ENCODE peak calls at places on chromosomes 16 and 17, in four cellular contexts. P, E, X and C are unnamed samples.

GRCh38 chr16:10121496-10121895 is 60.7 kb downstream of the GRIN2A start:
- DNase-seq in P (no peak), E (no peak), X (no peak), C (no peak)

GRCh38 chr17:77449373-77449907 is 308.7 kb downstream of the SEC14L1 start:
- DNase-seq in P (no peak), E (no peak), X (no peak), C (no peak)

GRCh38 chr16:82395212-82395611 is 225.2 kb upstream of the MPHOSPH6 start:
- DNase-seq in P (no peak), E (no peak), X (no peak), C (no peak)

GRCh38 chr17:1627219-1627986 is 1.2 kb downstream of the SLC43A2 start:
- DNase-seq in P (no peak), E (peak; percentile 52), X (no peak), C (no peak)

GRCh38 chr16:57532251-57532625 is 4.1 kb downstream of the CCDC102A start:
- DNase-seq in P (no peak), E (peak; percentile 27), X (no peak), C (peak; percentile 4)

GRCh38 chr16:13939821-13940220 is 19.9 kb downstream of the ERCC4 start:
- DNase-seq in P (no peak), E (no peak), X (no peak), C (no peak)

GRCh38 chr16:67238806-67239470 is 8.3 kb downstream of the FHOD1 start:
- DNase-seq in P (no peak), E (no peak), X (no peak), C (no peak)

GRCh38 chr16:17273142-17273561 is 197.6 kb downstream of the XYLT1 start:
- DNase-seq in P (no peak), E (peak; percentile 67), X (no peak), C (no peak)

GRCh38 chr17:75970011-75970523 is 8.9 kb downstream of the ACOX1 start:
- DNase-seq in P (no peak), E (no peak), X (no peak), C (no peak)

GRCh38 chr16:29915590-29916247 is 10.3 kb downstream of the KCTD13 start:
- DNase-seq in P (no peak), E (no peak), X (no peak), C (no peak)

GRCh38 chr17:75103601-75104554 is 5.9 kb upstream of the ARMC7 start:
- DNase-seq in P (no peak), E (no peak), X (no peak), C (no peak)

GRCh38 chr17:49525831-49526741 is 31.0 kb downstream of the NGFR start:
- DNase-seq in P (no peak), E (peak; percentile 12), X (no peak), C (no peak)

GRCh38 chr17:32909787-32910369 is 18.1 kb upstream of the TMEM98 start:
- DNase-seq in P (peak; percentile 45), E (peak; percentile 92), X (no peak), C (peak; percentile 72)

GRCh38 chr16:59593256-59593655 is 859.1 kb upstream of the GOT2 start:
- DNase-seq in P (no peak), E (no peak), X (no peak), C (no peak)

GRCh38 chr17:19940722-19941464 is 36.7 kb downstream of the AKAP10 start:
- DNase-seq in P (no peak), E (no peak), X (no peak), C (no peak)

GRCh38 chr17:66192378-66192687 is 400 bp upstream of the CEP112 start:
- DNase-seq in P (no peak), E (no peak), X (no peak), C (no peak)

GRCh38 chr16:50747206-50747956 is 5.5 kb downstream of the CYLD start:
- DNase-seq in P (no peak), E (no peak), X (no peak), C (no peak)

GRCh38 chr17:39538875-39539274 is 68.8 kb downstream of the NEUROD2 start:
- DNase-seq in P (no peak), E (no peak), X (no peak), C (no peak)

GRCh38 chr16:11020792-11021440 is 76.6 kb downstream of the CLEC16A start:
- DNase-seq in P (no peak), E (no peak), X (no peak), C (no peak)

GRCh38 chr17:40559016-40559853 is 6.0 kb downstream of the CCR7 start:
- DNase-seq in P (no peak), E (peak; percentile 20), X (no peak), C (peak; percentile 32)

GRCh38 chr17:39664581-39665561 is at the start of gene TCAP:
- DNase-seq in P (no peak), E (no peak), X (no peak), C (no peak)

GRCh38 chr16:27768651-27769270 is 218.8 kb downstream of the KATNIP start:
- DNase-seq in P (no peak), E (no peak), X (no peak), C (no peak)

GRCh38 chr16:27769561-27770222 is 219.7 kb downstream of the KATNIP start:
- DNase-seq in P (no peak), E (no peak), X (no peak), C (peak; percentile 55)

GRCh38 chr16:27772093-27772820 is 222.3 kb downstream of the KATNIP start:
- DNase-seq in P (no peak), E (no peak), X (no peak), C (no peak)

GRCh38 chr16:27771201-27771910 is 221.4 kb downstream of the KATNIP start:
- DNase-seq in P (no peak), E (no peak), X (no peak), C (no peak)

DNA sequence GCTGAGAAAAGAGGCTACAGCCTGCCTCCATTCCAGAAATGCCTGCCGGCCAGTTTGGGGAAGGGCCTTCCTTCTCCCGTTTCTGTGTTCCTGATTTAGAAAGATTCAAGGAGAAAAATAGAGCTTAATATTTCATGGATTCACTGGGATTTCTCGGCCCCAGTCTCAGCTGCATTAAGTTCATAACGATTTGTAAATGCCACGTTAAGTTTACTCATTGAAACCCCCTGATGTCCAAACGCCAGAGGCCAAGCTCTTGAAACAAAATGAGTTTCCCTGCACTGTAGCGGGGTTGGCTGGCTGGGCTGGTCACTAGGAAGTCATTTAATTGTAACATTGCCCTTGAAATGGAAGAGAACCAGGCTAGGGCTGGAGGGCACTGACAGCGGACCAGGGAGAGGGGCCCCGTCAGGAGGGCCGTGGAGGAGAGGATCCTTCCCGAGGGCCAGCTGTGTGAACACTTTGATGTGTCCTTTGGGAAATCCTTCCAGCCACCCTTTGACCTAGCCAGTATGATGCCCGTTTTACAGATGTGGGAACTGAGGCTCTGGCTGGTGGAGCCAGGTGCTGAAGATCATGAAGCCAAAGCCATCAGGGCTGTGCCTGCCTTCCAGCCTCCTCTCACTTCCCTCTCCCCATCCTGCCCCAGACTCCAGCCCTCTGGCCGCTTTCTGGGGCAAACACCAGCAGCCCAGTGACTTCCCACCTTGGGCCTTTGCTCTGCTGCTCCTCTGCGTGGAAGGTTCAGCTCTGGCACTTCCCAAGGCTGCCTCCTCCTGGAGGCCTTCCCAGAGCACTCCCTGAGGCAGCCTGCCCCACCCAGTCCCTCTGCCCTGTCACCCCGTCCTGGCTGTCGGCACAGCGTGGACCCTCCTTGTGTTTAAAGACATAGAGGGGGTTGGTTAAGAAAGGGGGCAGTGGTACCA is 220.6 kb downstream of the KATNIP start:
- DNase-seq in P (no peak), E (no peak), X (no peak), C (no peak)
- H3K27ac ChIP-seq in P (no peak overlapping the region), E (no peak overlapping the region), X (no peak overlapping the region), C (peak overlapping the region; percentile 76)

DNA sequence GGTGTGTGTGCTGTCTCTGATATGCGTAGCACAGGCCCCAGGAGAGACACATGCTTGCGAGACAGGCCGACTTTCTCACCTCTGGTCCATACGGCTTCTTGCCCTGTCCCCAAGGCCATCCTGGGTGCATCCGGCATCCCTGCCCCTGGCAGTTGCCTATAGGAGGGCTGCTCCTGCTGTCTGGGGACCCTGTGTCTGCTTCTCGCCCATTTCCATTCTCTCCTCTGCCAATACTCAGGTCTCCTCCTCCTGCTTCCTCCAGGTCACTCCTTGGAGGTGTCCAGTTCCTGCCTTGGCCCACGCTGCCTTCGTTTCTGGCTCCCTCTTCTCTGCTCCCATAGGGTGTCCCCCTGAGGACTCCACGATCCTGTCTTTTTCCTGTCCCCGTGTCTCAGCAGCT is 89.0 kb downstream of the DNAH17 start:
- DNase-seq in P (no peak), E (no peak), X (no peak), C (no peak)
- H3K27ac ChIP-seq in P (no peak overlapping the region), E (no peak overlapping the region), X (no peak overlapping the region), C (no peak overlapping the region)

DNA sequence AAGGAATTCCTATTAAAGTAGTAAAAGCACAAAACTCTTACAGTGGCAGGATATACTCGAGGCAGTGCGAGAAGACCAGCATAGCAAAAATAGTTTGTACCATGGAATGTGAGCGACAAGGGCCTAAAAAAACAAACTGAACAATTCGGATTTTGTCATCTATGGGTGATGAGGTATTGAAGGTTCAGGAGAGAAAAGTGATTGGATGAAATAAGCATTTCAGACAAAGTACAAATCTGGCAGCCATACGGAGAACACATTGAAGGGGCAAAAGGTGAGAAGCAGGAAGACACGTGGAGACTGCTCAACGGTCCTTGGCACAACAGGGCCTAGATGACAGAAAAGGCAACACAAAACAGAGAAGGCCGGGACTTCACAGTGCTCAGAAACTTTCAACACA is 22.5 kb downstream of the MYH10 start:
- DNase-seq in P (no peak), E (no peak), X (no peak), C (no peak)
- H3K27ac ChIP-seq in P (no peak overlapping the region), E (no peak overlapping the region), X (no peak overlapping the region), C (no peak overlapping the region)

DNA sequence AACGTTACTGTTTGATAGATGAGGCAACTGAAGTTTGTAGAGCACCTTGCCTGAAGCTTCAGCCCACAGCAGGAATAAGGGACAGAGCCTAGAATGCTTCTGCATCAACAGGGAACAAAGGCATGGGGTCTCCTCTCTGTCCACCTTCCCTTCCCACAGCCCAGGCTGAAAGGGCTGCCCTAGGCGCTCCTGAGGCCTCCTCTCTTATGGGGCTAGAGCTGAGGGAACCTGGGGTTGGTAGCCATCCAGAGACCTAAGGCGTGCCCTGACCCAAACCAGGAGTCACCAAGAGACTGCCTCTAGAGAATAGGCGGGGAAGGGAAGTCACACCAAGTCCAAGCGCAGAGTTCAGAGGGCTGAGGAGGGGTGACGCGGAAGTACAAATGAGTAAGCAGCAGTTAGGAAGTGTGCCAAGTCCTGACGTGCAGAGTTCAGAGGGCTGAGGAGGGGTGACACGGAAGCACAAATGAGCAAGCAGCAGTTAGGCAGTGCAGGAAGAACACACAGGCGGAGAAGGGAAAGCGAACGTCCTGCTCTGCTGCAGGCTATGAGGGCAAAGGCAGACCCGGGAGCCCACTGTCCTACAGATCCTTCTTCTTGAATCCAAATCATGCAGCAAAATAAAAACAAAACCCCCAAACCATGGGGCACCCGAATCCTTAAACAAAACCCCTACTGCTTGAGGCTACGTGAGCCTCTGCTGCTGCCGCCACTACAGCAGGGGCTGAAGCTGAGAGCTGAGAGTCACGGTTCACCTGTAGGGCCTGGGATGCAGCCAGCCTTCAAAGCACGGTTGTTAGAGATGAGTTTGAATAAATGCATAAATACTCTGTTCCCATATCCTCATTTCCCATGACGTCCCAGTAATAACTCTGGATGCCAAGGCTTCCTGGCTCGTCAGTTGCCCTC is 2.7 kb upstream of the SPG7 start:
- DNase-seq in P (peak; percentile 88), E (peak; percentile 98), X (peak; percentile 83), C (no peak)
- H3K27ac ChIP-seq in P (peak overlapping the region; percentile 60), E (peak overlapping the region; percentile 94), X (peak overlapping the region; percentile 75), C (no peak overlapping the region)

GRCh38 chr16:23071202-23072083 is 77.8 kb downstream of the USP31 start:
- DNase-seq in P (peak; percentile 30), E (no peak), X (no peak), C (no peak)
- H3K27ac ChIP-seq in P (peak overlapping the region; percentile 70), E (peak overlapping the region; percentile 65), X (no peak overlapping the region), C (no peak overlapping the region)